ENCODE peak calls at places on chromosomes 16 and 17, in five cellular contexts. H, J, W, P and E are unnamed samples.
A peak's percentile ranks its signal among the peaks of the same experiment; 100 is the strongest.

GRCh38 chr16:67537270-67537635 is 8.6 kb downstream of the RIPOR1 start:
- DNase-seq in H (peak; percentile 58), J (peak; percentile 65), W (no peak), P (peak; percentile 58), E (no peak)

GRCh38 chr16:87926246-87927194 is 9.8 kb downstream of the CA5A start:
- DNase-seq in P (no peak), W (no peak), J (no peak), H (peak; percentile 49), E (no peak)

GRCh38 chr17:64385187-64386083 is 5.2 kb downstream of the PECAM1 start:
- DNase-seq in J (peak; percentile 91), H (peak; percentile 37), P (no peak), W (peak; percentile 36), E (no peak)

GRCh38 chr17:66542183-66542966 is 240.0 kb downstream of the PRKCA start:
- DNase-seq in W (peak; percentile 69), H (no peak), J (peak; percentile 88), P (no peak), E (no peak)

GRCh38 chr17:78735832-78736525 is 46.1 kb downstream of the CYTH1 start:
- DNase-seq in H (no peak), J (peak; percentile 45), W (peak; percentile 49), P (no peak), E (peak; percentile 58)

GRCh38 chr17:57739402-57740224 is 5.5 kb downstream of the CCDC182 start:
- DNase-seq in W (peak; percentile 14), H (no peak), P (no peak), J (no peak), E (no peak)

GRCh38 chr17:49360796-49361128 is 1.3 kb downstream of the ZNF652 start:
- DNase-seq in W (no peak), H (no peak), P (peak; percentile 22), J (no peak), E (no peak)

GRCh38 chr16:50469121-50469743 is 79.0 kb upstream of the NKD1 start:
- DNase-seq in H (no peak), J (no peak), W (no peak), P (no peak), E (no peak)

GRCh38 chr16:85333744-85334640 is 221.7 kb upstream of the CIBAR2 start:
- DNase-seq in W (no peak), P (no peak), H (no peak), J (no peak), E (no peak)

GRCh38 chr16:48895142-48895541 is 285.2 kb upstream of the N4BP1 start:
- DNase-seq in P (no peak), J (no peak), W (no peak), H (no peak), E (no peak)

GRCh38 chr17:81710514-81711308 is 1.4 kb upstream of the SLC25A10 start:
- DNase-seq in W (peak; percentile 29), H (no peak), J (peak; percentile 53), P (no peak), E (no peak)

GRCh38 chr17:79073706-79074088 is 927 bp upstream of the ENGASE start:
- DNase-seq in W (no peak), H (no peak), J (no peak), P (no peak), E (no peak)

GRCh38 chr16:58280846-58281301 is 14.0 kb downstream of the PRSS54 start:
- DNase-seq in H (no peak), P (no peak), J (no peak), W (no peak), E (no peak)

GRCh38 chr16:48081656-48082055 is 74.1 kb downstream of the ABCC12 start:
- DNase-seq in H (no peak), J (peak; percentile 88), W (no peak), P (no peak), E (no peak)

GRCh38 chr17:58337126-58337599 is 8.6 kb upstream of the TSPOAP1 start:
- DNase-seq in P (no peak), W (peak; percentile 76), H (peak; percentile 53), J (no peak), E (peak; percentile 47)